ENCODE peak calls at places on chromosomes 3 and 15, in six cellular contexts. N is right atrium auricular region, T is keratinocyte, V is skeletal muscle cell, K is upper lobe of right lung, Y is ovary. U is an unnamed sample.

GRCh38 chr3:79846148-79846933 is 78.5 kb upstream of the ROBO1 start:
- DNase-seq in K (no peak), T (no peak), Y (no peak), V (no peak), N (no peak), U (no peak)

GRCh38 chr15:75452364-75452967 is 976 bp upstream of the SIN3A start:
- DNase-seq in Y (peak), T (no peak), K (peak), V (no peak), N (peak), U (peak)

GRCh38 chr15:38905634-38906033 is 341.0 kb upstream of the RASGRP1 start:
- DNase-seq in T (no peak), Y (no peak), K (no peak), V (no peak), N (no peak), U (no peak)

GRCh38 chr3:56997675-56998074 is 62.8 kb upstream of the SPATA12 start:
- DNase-seq in T (no peak), Y (no peak), V (no peak), N (no peak), K (no peak), U (no peak)

GRCh38 chr3:76307556-76307955 is 522.2 kb upstream of the ZNF717 start:
- DNase-seq in K (no peak), T (no peak), Y (no peak), V (peak), N (no peak), U (no peak)

GRCh38 chr3:190369701-190370295 is 18.2 kb upstream of the CLDN16 start:
- DNase-seq in N (no peak), K (no peak), V (no peak), T (no peak), Y (no peak), U (no peak)

GRCh38 chr3:151421956-151422355 is 37.4 kb upstream of the P2RY12 start:
- DNase-seq in T (no peak), Y (no peak), V (no peak), K (no peak), N (no peak), U (no peak)

GRCh38 chr15:57591237-57591821 is 375 bp upstream of the MYZAP start:
- DNase-seq in V (no peak), N (no peak), Y (no peak), K (no peak), T (no peak), U (peak)

GRCh38 chr3:171354049-171354705 is 106.0 kb downstream of the TNIK start:
- DNase-seq in T (no peak), V (no peak), N (no peak), Y (no peak), K (no peak), U (no peak)

GRCh38 chr15:52797625-52798501 is 7.7 kb upstream of the ONECUT1 start:
- DNase-seq in T (no peak), Y (no peak), N (no peak), V (no peak), K (no peak), U (no peak)

GRCh38 chr3:186523022-186523421 is 21.2 kb downstream of the CRYGS start:
- DNase-seq in K (no peak), T (no peak), Y (no peak), V (no peak), N (no peak), U (no peak)

GRCh38 chr15:36390491-36390890 is 188.9 kb upstream of the CDIN1 start:
- DNase-seq in N (no peak), T (no peak), Y (no peak), V (no peak), K (no peak), U (no peak)

GRCh38 chr15:100043069-100043641 is 298.6 kb downstream of the ADAMTS17 start:
- DNase-seq in K (no peak), Y (no peak), V (no peak), N (no peak), T (peak), U (no peak)

GRCh38 chr15:99978426-99978825 is 245.2 kb upstream of the LYSMD4 start:
- DNase-seq in Y (no peak), N (no peak), K (no peak), V (no peak), T (no peak), U (no peak)

GRCh38 chr15:62060896-62061280 is 641 bp upstream of the VPS13C start:
- DNase-seq in T (no peak), N (no peak), V (no peak), Y (no peak), K (no peak), U (no peak)

GRCh38 chr3:159763466-159764210 is 225.0 kb upstream of the IL12A start:
- DNase-seq in N (peak), K (peak), T (no peak), V (no peak), Y (peak), U (peak)

GRCh38 chr3:141959921-141960554 is 83.6 kb downstream of the ATP1B3 start:
- DNase-seq in Y (peak), K (no peak), N (peak), V (peak), T (no peak), U (no peak)

GRCh38 chr3:156417733-156418132 is 137.2 kb downstream of the SSR3 start:
- DNase-seq in V (no peak), Y (no peak), N (no peak), K (no peak), T (no peak), U (no peak)

GRCh38 chr3:37028329-37028728 is 35.0 kb downstream of the MLH1 start:
- DNase-seq in V (no peak), T (no peak), Y (peak), K (no peak), N (peak), U (no peak)

GRCh38 chr3:44208086-44208485 is 33.6 kb upstream of the TOPAZ1 start:
- DNase-seq in V (no peak), T (no peak), K (no peak), N (no peak), Y (no peak), U (no peak)

GRCh38 chr3:48507256-48508061 is 3.5 kb upstream of the SHISA5 start:
- DNase-seq in K (peak), N (peak), T (peak), Y (no peak), V (peak), U (peak)

GRCh38 chr3:156527060-156527459 is 27.9 kb downstream of the SSR3 start:
- DNase-seq in T (no peak), K (no peak), Y (no peak), V (no peak), N (no peak), U (no peak)

GRCh38 chr3:27040674-27041073 is 328.5 kb downstream of the NEK10 start:
- DNase-seq in T (no peak), K (no peak), Y (no peak), N (no peak), V (no peak), U (no peak)

GRCh38 chr3:119295816-119296484 is 1.8 kb downstream of the ARHGAP31 start:
- DNase-seq in V (no peak), Y (no peak), K (no peak), T (no peak), N (no peak), U (no peak)

GRCh38 chr3:50226888-50227389 is 9.1 kb upstream of the GNAI2 start:
- DNase-seq in K (no peak), N (no peak), T (no peak), V (no peak), Y (no peak), U (no peak)

GRCh38 chr3:39146611-39147373 is 6.6 kb downstream of the CSRNP1 start:
- DNase-seq in N (peak), T (peak), Y (peak), V (peak), K (peak), U (peak)

GRCh38 chr3:27986204-27986879 is 255.1 kb upstream of the CMC1 start:
- DNase-seq in V (no peak), T (no peak), K (no peak), Y (no peak), N (no peak), U (no peak)

GRCh38 chr3:102180291-102180931 is 254.4 kb upstream of the ZPLD1 start:
- DNase-seq in V (peak), K (no peak), Y (no peak), N (no peak), T (no peak), U (no peak)
- H3K4me3 ChIP-seq in V (no peak), K (no peak), Y (no peak), N (no peak), T (peak), U (no peak)

GRCh38 chr3:112974894-112975293 is at the start of gene CD200R1:
- DNase-seq in T (no peak), V (no peak), K (no peak), N (no peak), Y (no peak), U (no peak)
- H3K4me3 ChIP-seq in T (peak), V (no peak), K (peak), N (no peak), Y (no peak), U (peak)

GRCh38 chr3:94301346-94301745 is 238.5 kb downstream of the NSUN3 start:
- DNase-seq in Y (no peak), V (no peak), T (no peak), N (no peak), K (no peak), U (no peak)
- H3K4me3 ChIP-seq in Y (no peak), V (no peak), T (no peak), N (no peak), K (no peak), U (no peak)

GRCh38 chr15:49620658-49621326 is at the start of the genes DTWD1 and FAM227B:
- DNase-seq in N (peak), Y (peak), K (peak), T (peak), V (peak), U (peak)

GRCh38 chr15:49621327-49622210 is 721 bp downstream of the DTWD1 start:
- DNase-seq in Y (no peak), N (no peak), T (no peak), V (no peak), K (no peak), U (no peak)

GRCh38 chr15:49624046-49624445 is 3.2 kb downstream of the DTWD1 start:
- DNase-seq in T (no peak), N (no peak), K (no peak), V (no peak), Y (no peak), U (no peak)

GRCh38 chr15:49620174-49620573 is 444 bp downstream of the FAM227B start:
- DNase-seq in N (no peak), V (no peak), K (no peak), T (no peak), Y (peak), U (no peak)

DNA sequence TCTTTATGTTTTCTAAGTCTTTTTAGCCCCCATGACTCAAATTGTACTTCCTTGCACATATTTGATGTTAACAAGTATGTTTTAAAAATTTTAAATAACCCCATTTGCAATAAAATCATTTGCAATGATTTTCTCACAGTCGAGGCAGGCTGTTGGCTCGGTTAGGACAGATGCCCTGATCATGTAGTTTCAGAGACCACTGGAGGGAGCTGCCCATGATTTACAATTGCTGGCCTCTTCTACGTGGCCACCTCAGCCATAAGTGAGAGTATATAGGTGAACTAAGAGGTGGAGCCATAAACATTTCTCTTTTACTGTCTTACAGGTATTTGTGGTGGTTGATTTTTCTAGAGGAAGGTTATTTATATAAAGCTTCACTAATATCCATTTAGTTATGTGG is 1.7 kb downstream of the DTWD1 start:
- DNase-seq in V (no peak), N (no peak), Y (no peak), T (no peak), K (no peak), U (no peak)
- H3K4me3 ChIP-seq in V (no peak), N (no peak), Y (peak), T (peak), K (peak), U (no peak)

GRCh38 chr3:78221796-78222195 is 1181.9 kb downstream of the ROBO2 start:
- DNase-seq in V (no peak), T (no peak), Y (no peak), K (no peak), N (no peak), U (no peak)

GRCh38 chr3:78221300-78221699 is 1181.4 kb downstream of the ROBO2 start:
- DNase-seq in V (no peak), Y (no peak), T (no peak), K (no peak), N (no peak), U (no peak)
- H3K4me3 ChIP-seq in V (no peak), Y (no peak), T (no peak), K (no peak), N (no peak), U (no peak)

GRCh38 chr15:90402806-90403205 is 14.8 kb downstream of the IQGAP1 start:
- DNase-seq in V (no peak), K (no peak), Y (no peak), N (no peak), T (no peak), U (no peak)

GRCh38 chr15:90401499-90401898 is 13.5 kb downstream of the IQGAP1 start:
- DNase-seq in V (no peak), T (no peak), N (no peak), Y (no peak), K (no peak), U (no peak)

GRCh38 chr15:90402230-90402629 is 14.2 kb downstream of the IQGAP1 start:
- DNase-seq in T (peak), N (peak), V (peak), Y (peak), K (no peak), U (no peak)

GRCh38 chr15:90400005-90400758 is 12.1 kb downstream of the IQGAP1 start:
- DNase-seq in V (no peak), Y (no peak), N (no peak), K (no peak), T (no peak), U (no peak)

DNA sequence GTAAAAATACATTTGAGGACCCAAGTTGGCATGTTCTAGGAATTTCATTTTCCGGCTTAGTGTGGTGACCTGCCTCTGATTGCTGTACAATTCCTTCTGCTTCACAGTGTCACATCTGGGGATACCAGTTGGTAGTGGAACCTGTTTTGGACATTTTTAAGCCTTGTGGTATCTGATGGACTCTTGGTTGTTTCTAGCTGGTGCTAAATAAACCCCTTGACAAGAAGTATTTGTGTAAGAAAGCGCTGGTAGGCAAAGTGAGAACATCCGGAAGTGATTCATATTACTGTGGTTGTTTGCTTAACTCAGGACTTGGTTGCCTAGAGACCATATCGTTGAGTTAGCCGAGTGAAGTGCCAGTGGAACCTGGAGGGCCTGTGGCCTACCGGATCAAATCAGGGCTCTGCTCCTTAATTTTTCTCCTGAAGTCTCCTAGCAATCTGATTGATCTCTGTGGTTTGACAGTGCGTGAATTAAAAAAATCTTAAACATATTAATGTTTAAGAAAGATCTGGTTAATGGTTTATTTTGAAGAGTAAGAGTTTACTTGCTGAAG is 12.8 kb downstream of the IQGAP1 start:
- DNase-seq in K (peak), V (peak), T (peak), Y (peak), N (peak), U (peak)
- H3K4me3 ChIP-seq in K (peak), V (peak), T (peak), Y (no peak), N (no peak), U (peak)

DNA sequence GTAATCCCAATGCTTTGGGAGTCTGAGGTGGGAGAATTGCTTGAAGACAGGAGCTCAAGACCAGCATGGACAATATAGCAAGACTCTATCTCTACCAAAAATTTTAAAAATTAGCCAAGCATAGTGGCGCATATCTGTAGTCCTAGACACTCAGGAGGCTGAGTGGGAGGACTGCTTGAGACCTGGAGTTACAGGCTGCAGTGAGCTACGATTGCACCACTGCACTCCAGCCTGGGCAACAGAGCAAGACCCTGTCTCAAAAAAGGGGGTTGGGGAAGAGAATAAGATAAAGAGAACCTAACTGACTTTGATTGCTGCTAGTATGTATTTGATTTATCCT is 755 bp downstream of the CD200R1 start:
- DNase-seq in K (no peak), T (no peak), Y (no peak), V (no peak), N (no peak), U (no peak)
- H3K4me3 ChIP-seq in K (peak), T (peak), Y (no peak), V (no peak), N (no peak), U (peak)

DNA sequence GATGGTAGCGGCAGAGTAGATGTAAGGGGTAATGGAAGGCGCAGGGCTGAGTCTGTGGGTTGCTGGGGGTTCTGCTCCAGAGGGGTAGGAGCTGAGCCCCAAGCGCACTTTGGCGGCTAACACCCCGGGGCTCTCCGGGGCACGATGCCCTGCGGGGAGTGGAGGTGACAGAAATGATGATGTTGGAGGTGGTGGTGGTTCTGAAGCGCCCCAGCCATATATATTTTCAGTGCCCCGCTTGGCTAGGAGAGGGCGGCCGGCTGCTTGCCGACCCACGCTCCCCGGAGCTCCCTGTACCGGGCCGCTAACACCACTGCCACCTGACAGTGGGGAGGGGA is 9.7 kb downstream of the ZIC4 start:
- DNase-seq in T (no peak), V (no peak), N (no peak), Y (no peak), K (no peak), U (no peak)
- H3K4me3 ChIP-seq in T (no peak), V (no peak), N (no peak), Y (no peak), K (no peak), U (no peak)

GRCh38 chr3:194251007-194251406 is 100.1 kb downstream of the CPN2 start:
- DNase-seq in K (no peak), V (no peak), Y (no peak), T (no peak), N (no peak), U (no peak)

GRCh38 chr3:194251891-194252560 is 99.1 kb downstream of the CPN2 start:
- DNase-seq in K (no peak), N (no peak), V (no peak), Y (no peak), T (no peak), U (no peak)

GRCh38 chr3:194249323-194250103 is 101.6 kb downstream of the CPN2 start:
- DNase-seq in N (no peak), K (no peak), Y (no peak), T (no peak), V (no peak), U (no peak)

GRCh38 chr3:194251461-194251860 is 99.7 kb downstream of the CPN2 start:
- DNase-seq in V (no peak), N (no peak), K (no peak), T (no peak), Y (no peak), U (no peak)

GRCh38 chr3:194250104-194251002 is 100.8 kb downstream of the CPN2 start:
- DNase-seq in Y (peak), K (no peak), T (no peak), V (no peak), N (no peak), U (no peak)
- H3K4me3 ChIP-seq in Y (no peak), K (no peak), T (no peak), V (no peak), N (no peak), U (no peak)